ENCODE peak calls at places on chromosomes 16 and 17, in four cellular contexts. One of them, this sample, is unnamed.

GRCh38 chr16:68752602-68753001 is 15.5 kb downstream of the CDH1 start:
- DNase-seq in Peyer's patch: no peak
- DNase-seq in kidney: no peak
- DNase-seq in cardiac muscle cell: no peak
- DNase-seq in this sample: no peak

GRCh38 chr16:1078579-1079021 is 6.1 kb downstream of the SSTR5 start:
- DNase-seq in Peyer's patch: no peak
- DNase-seq in kidney: peak
- DNase-seq in cardiac muscle cell: no peak
- DNase-seq in this sample: peak

GRCh38 chr17:55453836-55454557 is 32.4 kb upstream of the MMD start:
- DNase-seq in Peyer's patch: no peak
- DNase-seq in kidney: no peak
- DNase-seq in cardiac muscle cell: no peak
- DNase-seq in this sample: no peak

GRCh38 chr17:78237403-78238012 is 6.1 kb downstream of the TMEM235 start:
- DNase-seq in Peyer's patch: no peak
- DNase-seq in kidney: peak
- DNase-seq in cardiac muscle cell: no peak
- DNase-seq in this sample: peak

GRCh38 chr17:68734911-68735310 is 133.7 kb upstream of the FAM20A start:
- DNase-seq in Peyer's patch: no peak
- DNase-seq in kidney: no peak
- DNase-seq in cardiac muscle cell: no peak
- DNase-seq in this sample: no peak

GRCh38 chr17:19418312-19418992 is 7.4 kb downstream of the RNF112 start:
- DNase-seq in Peyer's patch: no peak
- DNase-seq in kidney: no peak
- DNase-seq in cardiac muscle cell: no peak
- DNase-seq in this sample: no peak

GRCh38 chr17:48491527-48492273 is 39.1 kb downstream of the HOXB1 start:
- DNase-seq in Peyer's patch: no peak
- DNase-seq in kidney: no peak
- DNase-seq in cardiac muscle cell: no peak
- DNase-seq in this sample: no peak

GRCh38 chr17:40369923-40370322 is 5.4 kb upstream of the GJD3 start:
- DNase-seq in Peyer's patch: no peak
- DNase-seq in kidney: no peak
- DNase-seq in cardiac muscle cell: no peak
- DNase-seq in this sample: no peak

GRCh38 chr16:22618842-22619241 is 108.2 kb downstream of the NPIPB5 start:
- DNase-seq in Peyer's patch: no peak
- DNase-seq in kidney: no peak
- DNase-seq in cardiac muscle cell: no peak
- DNase-seq in this sample: no peak

GRCh38 chr16:12439443-12440232 is 364.0 kb downstream of the CPPED1 start:
- DNase-seq in Peyer's patch: no peak
- DNase-seq in kidney: no peak
- DNase-seq in cardiac muscle cell: no peak
- DNase-seq in this sample: no peak

GRCh38 chr17:67725232-67726206 is 7.8 kb downstream of the NOL11 start:
- DNase-seq in Peyer's patch: no peak
- DNase-seq in kidney: no peak
- DNase-seq in cardiac muscle cell: no peak
- DNase-seq in this sample: no peak

GRCh38 chr16:84461029-84461415 is 43.4 kb downstream of the MEAK7 start:
- DNase-seq in Peyer's patch: no peak
- DNase-seq in kidney: no peak
- DNase-seq in cardiac muscle cell: no peak
- DNase-seq in this sample: peak

GRCh38 chr16:81599034-81599744 is 154.6 kb downstream of the CMIP start:
- DNase-seq in Peyer's patch: no peak
- DNase-seq in kidney: peak
- DNase-seq in cardiac muscle cell: no peak
- DNase-seq in this sample: peak

GRCh38 chr16:54968769-54969168 is 38.1 kb downstream of the IRX5 start:
- DNase-seq in Peyer's patch: no peak
- DNase-seq in kidney: no peak
- DNase-seq in cardiac muscle cell: no peak
- DNase-seq in this sample: no peak
- H3K27ac ChIP-seq in Peyer's patch: no peak
- H3K27ac ChIP-seq in kidney: no peak
- H3K27ac ChIP-seq in cardiac muscle cell: no peak
- H3K27ac ChIP-seq in this sample: no peak

GRCh38 chr16:31134091-31134571 is 1.4 kb downstream of the PRSS8 start:
- DNase-seq in Peyer's patch: no peak
- DNase-seq in kidney: no peak
- DNase-seq in cardiac muscle cell: no peak
- DNase-seq in this sample: no peak
- H3K27ac ChIP-seq in Peyer's patch: peak
- H3K27ac ChIP-seq in kidney: peak
- H3K27ac ChIP-seq in cardiac muscle cell: peak
- H3K27ac ChIP-seq in this sample: peak

GRCh38 chr17:41782142-41782541 is 4.4 kb downstream of the JUP start:
- DNase-seq in Peyer's patch: no peak
- DNase-seq in kidney: peak
- DNase-seq in cardiac muscle cell: no peak
- DNase-seq in this sample: peak
- H3K27ac ChIP-seq in Peyer's patch: peak
- H3K27ac ChIP-seq in kidney: peak
- H3K27ac ChIP-seq in cardiac muscle cell: peak
- H3K27ac ChIP-seq in this sample: peak

GRCh38 chr17:59028328-59028727 is 78.4 kb downstream of the TRIM37 start:
- DNase-seq in Peyer's patch: no peak
- DNase-seq in kidney: no peak
- DNase-seq in cardiac muscle cell: no peak
- DNase-seq in this sample: no peak

GRCh38 chr17:59030811-59031210 is 75.9 kb downstream of the TRIM37 start:
- DNase-seq in Peyer's patch: no peak
- DNase-seq in kidney: no peak
- DNase-seq in cardiac muscle cell: no peak
- DNase-seq in this sample: no peak

GRCh38 chr17:59027750-59028149 is 78.9 kb downstream of the TRIM37 start:
- DNase-seq in Peyer's patch: no peak
- DNase-seq in kidney: no peak
- DNase-seq in cardiac muscle cell: peak
- DNase-seq in this sample: no peak

GRCh38 chr17:59024916-59025315 is 81.8 kb downstream of the TRIM37 start:
- DNase-seq in Peyer's patch: no peak
- DNase-seq in kidney: no peak
- DNase-seq in cardiac muscle cell: no peak
- DNase-seq in this sample: no peak

DNA sequence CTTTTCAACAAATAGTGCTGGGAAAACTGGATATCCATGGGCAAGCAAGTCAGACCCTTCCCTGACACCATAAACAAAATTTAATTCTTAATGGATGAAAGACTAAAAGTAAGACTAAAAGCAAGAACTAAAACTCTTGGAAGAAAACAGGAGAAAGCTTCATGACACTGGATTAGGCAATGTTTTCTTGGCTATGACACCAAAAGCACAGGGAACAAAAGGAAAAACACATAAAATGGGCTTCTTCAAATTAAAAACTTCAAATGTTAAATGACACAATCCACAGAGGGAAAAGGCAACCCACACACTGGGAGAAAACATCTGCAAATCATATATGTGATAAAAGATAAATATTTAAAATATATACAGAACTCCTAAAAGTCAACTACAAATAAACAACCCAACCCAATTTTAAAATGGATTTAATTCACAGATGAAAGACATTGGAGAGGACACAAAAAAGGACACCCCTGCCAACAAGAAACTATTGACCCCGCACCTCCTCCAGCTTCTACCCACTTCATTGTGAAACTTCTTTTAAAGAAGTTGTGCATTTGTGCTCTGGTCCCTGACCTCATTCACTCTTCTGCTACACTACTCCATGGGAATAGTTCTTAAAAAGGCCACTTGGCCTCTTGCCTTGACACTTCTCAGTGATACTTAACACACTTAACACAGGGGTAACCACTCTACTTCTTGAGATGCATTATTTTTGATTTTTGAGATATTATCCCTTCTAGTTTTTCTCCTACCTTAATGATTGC is 80.3 kb downstream of the TRIM37 start:
- DNase-seq in Peyer's patch: no peak
- DNase-seq in kidney: no peak
- DNase-seq in cardiac muscle cell: no peak
- DNase-seq in this sample: no peak
- H3K27ac ChIP-seq in Peyer's patch: no peak
- H3K27ac ChIP-seq in kidney: no peak
- H3K27ac ChIP-seq in cardiac muscle cell: peak
- H3K27ac ChIP-seq in this sample: no peak

GRCh38 chr16:3049921-3050481 is 3.6 kb downstream of the MMP25 start:
- DNase-seq in Peyer's patch: no peak
- DNase-seq in kidney: no peak
- DNase-seq in cardiac muscle cell: no peak
- DNase-seq in this sample: no peak

GRCh38 chr16:3051009-3051408 is 4.6 kb downstream of the MMP25 start:
- DNase-seq in Peyer's patch: no peak
- DNase-seq in kidney: no peak
- DNase-seq in cardiac muscle cell: no peak
- DNase-seq in this sample: no peak

GRCh38 chr16:3051489-3051888 is 5.1 kb downstream of the MMP25 start:
- DNase-seq in Peyer's patch: no peak
- DNase-seq in kidney: no peak
- DNase-seq in cardiac muscle cell: no peak
- DNase-seq in this sample: no peak

GRCh38 chr16:3047387-3047720 is 993 bp downstream of the MMP25 start:
- DNase-seq in Peyer's patch: no peak
- DNase-seq in kidney: no peak
- DNase-seq in cardiac muscle cell: no peak
- DNase-seq in this sample: no peak

DNA sequence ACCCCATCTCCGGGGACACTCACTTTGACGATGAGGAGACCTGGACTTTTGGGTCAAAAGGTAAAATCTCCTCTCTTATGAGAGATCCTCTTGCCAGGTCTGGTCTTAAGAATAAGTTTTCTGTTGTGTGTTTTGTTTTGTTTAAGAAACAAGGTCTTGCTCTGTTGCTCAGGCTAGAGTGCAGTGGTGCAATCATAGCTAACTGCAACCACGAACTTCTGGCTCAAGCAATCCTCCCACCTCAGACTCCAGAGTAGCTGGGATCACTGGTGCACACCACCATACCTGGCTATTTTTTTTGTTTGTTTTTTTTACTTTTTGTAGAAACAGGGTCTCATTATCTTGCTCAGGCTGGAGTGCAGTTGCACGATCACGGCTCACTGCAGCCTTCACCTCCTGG is 4.1 kb downstream of the MMP25 start:
- DNase-seq in Peyer's patch: no peak
- DNase-seq in kidney: no peak
- DNase-seq in cardiac muscle cell: no peak
- DNase-seq in this sample: no peak
- H3K27ac ChIP-seq in Peyer's patch: no peak
- H3K27ac ChIP-seq in kidney: no peak
- H3K27ac ChIP-seq in cardiac muscle cell: no peak
- H3K27ac ChIP-seq in this sample: peak

This sample was measured in stomach.